ENCODE peak calls at places on chromosome 1, in four cellular contexts. T is PC-3, B is A549, F is left lung. M is an unnamed sample.

GRCh38 chr1:21874328-21874727 is 62.3 kb downstream of the LDLRAD2 start:
- DNase-seq in T (no peak), B (no peak), F (peak), M (no peak)

GRCh38 chr1:192516776-192517297 is 58.7 kb upstream of the RGS1 start:
- DNase-seq in T (peak), B (no peak), F (no peak), M (peak)

GRCh38 chr1:36154765-36155559 is 998 bp upstream of the MAP7D1 start:
- DNase-seq in T (no peak), B (no peak), F (no peak), M (no peak)

GRCh38 chr1:46248122-46248920 is 758 bp downstream of the RAD54L start:
- DNase-seq in T (peak), B (peak), F (no peak), M (no peak)

GRCh38 chr1:31573261-31573660 is 3.1 kb upstream of the TINAGL1 start:
- DNase-seq in T (no peak), B (no peak), F (no peak), M (no peak)

GRCh38 chr1:30715216-30715615 is 8.2 kb downstream of the MATN1 start:
- DNase-seq in T (peak), B (no peak), F (no peak), M (no peak)

GRCh38 chr1:213684454-213684853 is 303.3 kb upstream of the PROX1 start:
- DNase-seq in T (no peak), B (no peak), F (no peak), M (no peak)

GRCh38 chr1:110462964-110463363 is 12.0 kb downstream of the PROK1 start:
- DNase-seq in T (peak), B (no peak), F (no peak), M (no peak)

GRCh38 chr1:92858564-92859399 is 26.9 kb downstream of the RPL5 start:
- DNase-seq in T (peak), B (peak), F (no peak), M (no peak)

GRCh38 chr1:147892731-147893214 is 9.8 kb upstream of the GJA8 start:
- DNase-seq in T (peak), B (peak), F (no peak), M (no peak)

DNA sequence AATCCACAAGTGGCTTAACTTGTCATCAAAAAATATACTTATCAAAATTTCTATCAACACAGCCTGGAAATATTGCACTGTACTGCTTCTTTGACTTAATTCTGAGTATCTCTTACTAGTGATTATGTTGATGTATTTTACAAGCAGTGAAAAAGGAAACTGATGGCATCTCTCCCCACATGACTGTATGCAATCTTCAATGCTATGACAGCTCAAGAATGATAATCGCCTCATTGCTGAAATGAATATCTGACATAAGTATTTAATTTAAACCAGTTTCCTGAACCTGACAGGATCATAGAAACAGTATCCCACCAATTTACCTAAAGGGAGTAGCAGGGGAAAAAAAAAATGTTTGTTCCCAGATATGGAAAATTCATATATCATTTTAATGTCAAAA is 79.5 kb downstream of the DPYD start:
- DNase-seq in T (no peak), B (no peak), F (no peak), M (no peak)
- TF ChIP-seq CTCF in T (no peak), B (no peak), F (no peak), M (no peak)

GRCh38 chr1:79902418-79902817 is 895.9 kb upstream of the ADGRL4 start:
- DNase-seq in T (no peak), B (no peak), F (no peak), M (no peak)

GRCh38 chr1:79895573-79895972 is 889.0 kb upstream of the ADGRL4 start:
- DNase-seq in T (no peak), B (no peak), F (no peak), M (no peak)

GRCh38 chr1:79896136-79896535 is 889.6 kb upstream of the ADGRL4 start:
- DNase-seq in T (no peak), B (no peak), F (no peak), M (no peak)

GRCh38 chr1:79899914-79900313 is 893.4 kb upstream of the ADGRL4 start:
- DNase-seq in T (peak), B (no peak), F (no peak), M (no peak)
- TF ChIP-seq CTCF in T (peak), B (no peak), F (no peak), M (no peak)

GRCh38 chr1:208081972-208082371 is 162.2 kb downstream of the PLXNA2 start:
- DNase-seq in T (no peak), B (no peak), F (no peak), M (no peak)
- TF ChIP-seq CTCF in T (no peak), B (no peak), F (no peak), M (no peak)

DNA sequence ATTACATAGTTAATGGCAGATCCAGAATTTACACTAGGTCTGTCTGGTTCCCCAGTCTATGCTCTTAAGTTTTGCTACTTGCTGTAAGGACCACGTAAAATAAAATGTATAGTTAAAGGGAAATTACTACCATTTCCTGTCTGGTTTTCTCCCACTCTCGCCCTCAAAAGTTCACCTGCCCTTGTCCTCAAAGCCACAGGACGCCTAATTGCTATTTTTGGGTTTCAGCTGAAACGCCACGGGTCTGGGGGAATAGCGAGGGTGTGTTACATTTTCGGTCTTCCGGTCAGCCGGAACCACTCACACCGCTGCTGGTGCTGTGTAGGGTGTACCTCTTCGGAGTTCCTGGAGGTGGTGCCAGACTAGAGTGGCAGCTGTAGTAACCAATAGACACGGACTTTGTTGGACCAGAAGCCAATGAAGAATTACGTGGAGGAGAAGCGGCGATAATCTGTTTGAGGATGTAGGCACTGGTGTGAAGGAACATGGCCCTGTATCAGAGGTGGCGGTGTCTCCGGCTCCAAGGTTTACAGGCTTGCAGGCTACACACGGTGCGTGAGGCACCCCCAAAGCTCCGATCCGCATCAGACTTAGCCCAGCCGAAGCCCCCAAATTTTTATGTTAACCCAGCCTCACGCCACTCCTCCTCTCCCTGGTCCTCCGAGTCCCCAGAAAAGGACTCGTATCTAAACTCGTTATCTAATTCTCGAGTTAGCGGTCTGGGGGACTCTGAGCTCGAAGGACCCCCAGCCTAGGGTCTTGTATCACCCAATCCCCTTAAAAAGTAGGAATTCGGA is at the start of gene TARS2:
- DNase-seq in T (peak), B (peak), F (peak), M (peak)
- TF ChIP-seq CTCF in T (no peak), B (no peak), F (peak), M (no peak)

GRCh38 chr1:245153081-245153644 is 1.6 kb upstream of the KIF26B start:
- DNase-seq in T (peak), B (peak), F (peak), M (peak)
- TF ChIP-seq CTCF in T (peak), B (peak), F (peak), M (peak)

GRCh38 chr1:115467196-115467595 is 129.1 kb upstream of the NGF start:
- DNase-seq in T (no peak), B (no peak), F (no peak), M (no peak)

GRCh38 chr1:115467790-115468189 is 129.7 kb upstream of the NGF start:
- DNase-seq in T (no peak), B (no peak), F (no peak), M (no peak)

GRCh38 chr1:115463347-115463746 is 125.3 kb upstream of the NGF start:
- DNase-seq in T (peak), B (no peak), F (no peak), M (no peak)

GRCh38 chr1:115465802-115466363 is 127.8 kb upstream of the NGF start:
- DNase-seq in T (no peak), B (no peak), F (no peak), M (no peak)

DNA sequence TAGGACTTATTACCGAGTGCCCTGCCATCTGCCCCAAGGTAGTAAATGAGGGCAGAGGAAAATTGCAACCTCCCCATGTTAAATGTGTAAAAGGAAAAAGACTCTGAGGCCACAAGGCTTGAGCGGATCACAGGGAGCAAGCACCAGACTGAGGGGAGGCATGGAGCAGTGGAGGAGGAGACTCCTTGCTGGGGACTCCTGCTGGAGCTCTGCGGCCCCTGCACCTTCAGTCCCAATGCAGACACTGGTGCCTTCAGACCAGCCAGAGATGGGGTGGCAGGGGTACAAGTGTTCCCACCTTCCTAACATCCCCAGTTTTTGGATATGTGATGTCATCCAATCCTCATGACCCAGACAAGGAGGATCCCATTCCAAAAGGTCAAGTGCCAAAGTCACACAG is 128.4 kb upstream of the NGF start:
- DNase-seq in T (no peak), B (no peak), F (no peak), M (no peak)
- TF ChIP-seq CTCF in T (peak), B (no peak), F (no peak), M (no peak)

GRCh38 chr1:53162621-53163020 is 20.2 kb upstream of the SLC1A7 start:
- DNase-seq in T (no peak), B (no peak), F (no peak), M (no peak)

GRCh38 chr1:53166366-53166765 is 23.9 kb upstream of the SLC1A7 start:
- DNase-seq in T (no peak), B (no peak), F (no peak), M (no peak)

GRCh38 chr1:53163291-53163768 is 20.9 kb upstream of the SLC1A7 start:
- DNase-seq in T (no peak), B (no peak), F (no peak), M (no peak)

GRCh38 chr1:53165408-53165961 is 23.0 kb upstream of the SLC1A7 start:
- DNase-seq in T (no peak), B (no peak), F (no peak), M (no peak)

GRCh38 chr1:53166912-53167311 is 24.5 kb upstream of the SLC1A7 start:
- DNase-seq in T (no peak), B (no peak), F (no peak), M (no peak)
- TF ChIP-seq CTCF in T (no peak), B (no peak), F (no peak), M (no peak)

GRCh38 chr1:163531345-163531744 is 209.6 kb downstream of the NUF2 start:
- DNase-seq in T (no peak), B (no peak), F (no peak), M (no peak)

GRCh38 chr1:163537809-163538208 is 216.1 kb downstream of the NUF2 start:
- DNase-seq in T (no peak), B (no peak), F (no peak), M (no peak)

GRCh38 chr1:163535401-163535800 is 213.6 kb downstream of the NUF2 start:
- DNase-seq in T (no peak), B (no peak), F (no peak), M (no peak)

GRCh38 chr1:163538682-163539081 is 216.9 kb downstream of the NUF2 start:
- DNase-seq in T (no peak), B (no peak), F (no peak), M (no peak)

GRCh38 chr1:163535807-163536206 is 214.1 kb downstream of the NUF2 start:
- DNase-seq in T (peak), B (no peak), F (no peak), M (no peak)
- TF ChIP-seq CTCF in T (peak), B (peak), F (no peak), M (no peak)